ENCODE peak calls at places on chromosomes 11 and 22, in nine cellular contexts. P is Calu3, T is mesothelial cell of epicardium, Z is IMR-90, F is RWPE1, I is upper lobe of right lung, S is neural progenitor cell, B is OCI-LY7, A is GM12865. V is an unnamed sample.

GRCh38 chr11:86214710-86215109 is 29.8 kb upstream of the EED start:
- DNase-seq in P (peak), T (no peak), I (no peak), F (no peak), Z (no peak), A (peak), B (no peak), S (no peak), V (peak)

GRCh38 chr11:119100246-119100959 is 1.2 kb downstream of the DPAGT1 start:
- DNase-seq in Z (peak), A (no peak), B (no peak), S (peak), T (no peak), P (peak), I (no peak), F (no peak), V (no peak)

GRCh38 chr11:28343304-28344233 is 235.4 kb downstream of the METTL15 start:
- DNase-seq in T (no peak), P (peak), S (no peak), A (no peak), B (no peak), I (no peak), F (peak), Z (peak), V (no peak)

GRCh38 chr22:35531695-35532094 is 8.9 kb upstream of the RASD2 start:
- DNase-seq in A (no peak), B (no peak), I (no peak), F (no peak), T (no peak), S (no peak), Z (no peak), P (no peak), V (no peak)

GRCh38 chr11:117796456-117797428 is at the start of gene DSCAML1:
- DNase-seq in Z (no peak), P (no peak), F (no peak), T (no peak), S (peak), I (no peak), B (no peak), A (no peak), V (no peak)

GRCh38 chr11:118928870-118929495 is 3.3 kb upstream of the BCL9L start:
- DNase-seq in I (peak), P (peak), T (no peak), B (peak), A (no peak), F (peak), Z (peak), S (no peak), V (peak)

GRCh38 chr11:9214765-9215164 is 50.4 kb downstream of the DENND5A start:
- DNase-seq in B (no peak), I (no peak), Z (peak), F (no peak), S (peak), P (peak), T (no peak), A (no peak), V (no peak)

GRCh38 chr11:70871881-70872280 is 380.5 kb downstream of the SHANK2 start:
- DNase-seq in I (no peak), B (no peak), Z (peak), A (no peak), S (no peak), P (no peak), T (no peak), F (no peak), V (no peak)

GRCh38 chr22:40628354-40629042 is 8.0 kb downstream of the MRTFA start:
- DNase-seq in Z (peak), B (no peak), A (peak), I (peak), T (no peak), F (no peak), S (no peak), P (no peak), V (peak)

GRCh38 chr11:103736986-103737622 is 299.3 kb upstream of the DDI1 start:
- DNase-seq in A (no peak), T (no peak), P (no peak), I (no peak), B (no peak), Z (no peak), S (no peak), F (no peak), V (no peak)

GRCh38 chr22:20180640-20181039 is 29.8 kb upstream of the CCDC188 start:
- DNase-seq in A (no peak), S (no peak), B (no peak), I (no peak), Z (no peak), T (no peak), P (no peak), F (no peak), V (no peak)

GRCh38 chr11:31487848-31488247 is 21.6 kb downstream of the IMMP1L start:
- DNase-seq in T (no peak), B (peak), S (peak), Z (peak), F (no peak), P (peak), I (no peak), A (peak), V (no peak)

GRCh38 chr22:27804016-27804415 is 2.5 kb upstream of the MN1 start:
- DNase-seq in F (no peak), A (no peak), P (no peak), T (no peak), B (no peak), I (no peak), Z (no peak), S (no peak), V (no peak)

GRCh38 chr11:131977231-131977630 is 606.8 kb downstream of the NTM start:
- DNase-seq in S (peak), T (no peak), I (no peak), F (peak), B (no peak), Z (peak), P (no peak), A (no peak), V (no peak)

GRCh38 chr11:125990244-125990643 is 44.4 kb downstream of the VSIG10L2 start:
- DNase-seq in T (no peak), A (peak), Z (peak), I (no peak), B (no peak), S (no peak), P (no peak), F (no peak), V (no peak)

GRCh38 chr11:69000831-69001245 is 12.2 kb downstream of the MRGPRF start:
- DNase-seq in F (peak), S (no peak), T (no peak), Z (peak), P (peak), A (no peak), B (no peak), I (no peak), V (no peak)
- TF ChIP-seq CTCF in F (peak), S (peak), T (peak), Z (peak), P (peak), A (peak), B (peak), I (peak), V (no peak)

GRCh38 chr11:110434952-110435779 is 5.4 kb downstream of the FDX1 start:
- DNase-seq in B (peak), F (no peak), I (no peak), A (peak), Z (no peak), T (no peak), S (no peak), P (peak), V (no peak)
- TF ChIP-seq CTCF in B (peak), F (peak), I (peak), A (peak), Z (peak), T (no peak), S (peak), P (peak), V (no peak)

GRCh38 chr11:63686912-63687311 is 5.6 kb downstream of the RTN3 start:
- DNase-seq in Z (no peak), P (no peak), T (no peak), B (no peak), S (no peak), I (no peak), F (no peak), A (no peak), V (no peak)

GRCh38 chr11:63680842-63681207 is 475 bp upstream of the RTN3 start:
- DNase-seq in P (peak), T (no peak), A (peak), Z (no peak), I (no peak), B (no peak), F (peak), S (no peak), V (no peak)

GRCh38 chr11:63683133-63683991 is 2.1 kb downstream of the RTN3 start:
- DNase-seq in A (no peak), F (no peak), B (no peak), S (no peak), I (no peak), T (no peak), P (no peak), Z (peak), V (no peak)

GRCh38 chr11:63681208-63682044 is at the start of gene RTN3:
- DNase-seq in S (peak), A (peak), F (peak), I (peak), P (peak), T (peak), Z (peak), B (peak), V (peak)

DNA sequence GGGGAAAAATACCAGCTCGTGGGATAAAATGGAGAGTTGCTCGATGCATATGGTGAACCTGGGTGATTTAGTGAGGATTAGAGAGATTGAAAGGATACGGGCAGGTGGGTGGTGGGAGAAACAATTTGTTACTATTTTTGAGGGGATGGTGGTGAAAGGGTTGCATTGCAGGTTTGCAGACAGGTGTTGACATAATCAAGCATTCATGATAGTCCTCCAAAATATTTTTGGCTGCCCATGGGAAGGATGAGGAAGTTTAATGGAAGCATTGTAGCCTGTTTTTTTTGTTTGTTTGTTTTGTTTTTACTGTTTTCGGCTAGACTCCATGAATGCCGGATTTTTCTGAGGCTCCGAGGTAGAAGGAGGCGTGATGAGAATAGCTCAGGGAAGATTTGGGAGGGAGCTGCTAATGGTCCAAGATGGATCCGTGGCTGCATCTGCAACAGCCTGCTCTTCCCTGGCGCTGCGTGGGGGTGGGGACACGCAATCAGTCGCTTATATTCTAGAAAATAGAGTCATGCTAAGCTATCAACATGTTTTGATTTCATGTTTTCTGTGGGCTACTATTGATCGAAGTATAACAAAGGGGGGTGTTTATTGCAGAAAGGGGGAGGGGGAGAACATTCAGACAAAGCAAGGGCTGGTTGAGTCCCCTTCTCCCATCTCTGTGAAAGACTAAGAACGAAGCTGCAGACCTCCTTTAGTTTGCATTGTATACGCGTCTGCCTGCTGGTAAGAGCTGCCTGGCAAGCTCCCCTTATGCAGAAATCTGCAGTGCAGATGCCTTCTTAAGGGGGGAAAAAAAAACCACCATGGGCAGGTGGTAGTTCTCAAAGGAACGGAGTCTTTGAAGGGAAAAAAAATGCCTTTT is 980 bp downstream of the RTN3 start:
- DNase-seq in T (no peak), Z (no peak), S (peak), A (peak), F (peak), B (peak), I (no peak), P (peak), V (no peak)
- TF ChIP-seq CTCF in T (peak), Z (no peak), S (peak), A (peak), F (peak), B (peak), I (no peak), P (peak), V (peak)

GRCh38 chr11:116501728-116502127 is 271.1 kb downstream of the BUD13 start:
- DNase-seq in Z (no peak), A (no peak), S (no peak), B (no peak), F (no peak), P (no peak), I (no peak), T (no peak), V (no peak)

GRCh38 chr11:116498161-116498560 is 274.6 kb downstream of the BUD13 start:
- DNase-seq in A (no peak), I (no peak), P (no peak), Z (no peak), S (no peak), B (no peak), T (no peak), F (no peak), V (no peak)

GRCh38 chr11:116500833-116501622 is 271.8 kb downstream of the BUD13 start:
- DNase-seq in A (no peak), B (no peak), Z (no peak), F (no peak), S (peak), P (no peak), I (no peak), T (no peak), V (no peak)

GRCh38 chr11:116500002-116500832 is 272.6 kb downstream of the BUD13 start:
- DNase-seq in A (no peak), B (no peak), Z (no peak), F (no peak), I (no peak), P (no peak), S (no peak), T (no peak), V (no peak)

GRCh38 chr11:116499396-116500001 is 273.3 kb downstream of the BUD13 start:
- DNase-seq in Z (peak), S (peak), P (peak), T (peak), A (peak), B (peak), F (peak), I (peak), V (no peak)
- TF ChIP-seq CTCF in Z (peak), S (peak), P (peak), T (peak), A (peak), B (peak), F (peak), I (peak), V (peak)

GRCh38 chr11:26916805-26917204 is 77.1 kb upstream of the FIBIN start:
- DNase-seq in B (no peak), T (no peak), P (no peak), F (no peak), S (no peak), I (no peak), Z (no peak), A (no peak), V (no peak)

GRCh38 chr11:26909429-26910009 is 84.4 kb upstream of the FIBIN start:
- DNase-seq in I (no peak), B (no peak), P (no peak), F (no peak), T (no peak), S (no peak), A (no peak), Z (no peak), V (no peak)

GRCh38 chr11:26910192-26910591 is 83.7 kb upstream of the FIBIN start:
- DNase-seq in B (no peak), S (no peak), P (no peak), Z (no peak), I (no peak), T (no peak), F (no peak), A (no peak), V (no peak)

GRCh38 chr11:26914968-26915367 is 78.9 kb upstream of the FIBIN start:
- DNase-seq in I (no peak), B (peak), F (no peak), Z (no peak), S (no peak), P (no peak), A (peak), T (no peak), V (no peak)
- TF ChIP-seq CTCF in I (no peak), B (no peak), F (no peak), Z (no peak), S (no peak), P (no peak), A (no peak), T (no peak), V (no peak)

GRCh38 chr11:20876738-20877137 is 207.4 kb downstream of the NELL1 start:
- DNase-seq in T (no peak), P (no peak), Z (no peak), I (no peak), F (no peak), B (no peak), A (no peak), S (no peak), V (no peak)

GRCh38 chr11:20880094-20880493 is 210.7 kb downstream of the NELL1 start:
- DNase-seq in B (no peak), Z (no peak), S (no peak), P (no peak), T (no peak), I (no peak), A (no peak), F (no peak), V (no peak)

GRCh38 chr11:20873054-20873453 is 203.7 kb downstream of the NELL1 start:
- DNase-seq in F (no peak), T (no peak), B (peak), A (peak), Z (no peak), S (peak), P (no peak), I (no peak), V (no peak)

GRCh38 chr11:20874358-20874757 is 205.0 kb downstream of the NELL1 start:
- DNase-seq in A (no peak), S (no peak), I (no peak), T (no peak), P (no peak), F (no peak), Z (no peak), B (no peak), V (no peak)
- TF ChIP-seq CTCF in A (no peak), S (peak), I (no peak), T (no peak), P (no peak), F (no peak), Z (no peak), B (no peak), V (no peak)

GRCh38 chr11:61971177-61972111 is 4.0 kb upstream of the FTH1 start:
- DNase-seq in I (peak), B (peak), Z (peak), P (peak), T (peak), S (peak), A (peak), F (peak), V (peak)
- TF ChIP-seq CTCF in I (no peak), B (no peak), Z (no peak), P (no peak), T (no peak), S (no peak), A (no peak), F (no peak), V (no peak)

DNA sequence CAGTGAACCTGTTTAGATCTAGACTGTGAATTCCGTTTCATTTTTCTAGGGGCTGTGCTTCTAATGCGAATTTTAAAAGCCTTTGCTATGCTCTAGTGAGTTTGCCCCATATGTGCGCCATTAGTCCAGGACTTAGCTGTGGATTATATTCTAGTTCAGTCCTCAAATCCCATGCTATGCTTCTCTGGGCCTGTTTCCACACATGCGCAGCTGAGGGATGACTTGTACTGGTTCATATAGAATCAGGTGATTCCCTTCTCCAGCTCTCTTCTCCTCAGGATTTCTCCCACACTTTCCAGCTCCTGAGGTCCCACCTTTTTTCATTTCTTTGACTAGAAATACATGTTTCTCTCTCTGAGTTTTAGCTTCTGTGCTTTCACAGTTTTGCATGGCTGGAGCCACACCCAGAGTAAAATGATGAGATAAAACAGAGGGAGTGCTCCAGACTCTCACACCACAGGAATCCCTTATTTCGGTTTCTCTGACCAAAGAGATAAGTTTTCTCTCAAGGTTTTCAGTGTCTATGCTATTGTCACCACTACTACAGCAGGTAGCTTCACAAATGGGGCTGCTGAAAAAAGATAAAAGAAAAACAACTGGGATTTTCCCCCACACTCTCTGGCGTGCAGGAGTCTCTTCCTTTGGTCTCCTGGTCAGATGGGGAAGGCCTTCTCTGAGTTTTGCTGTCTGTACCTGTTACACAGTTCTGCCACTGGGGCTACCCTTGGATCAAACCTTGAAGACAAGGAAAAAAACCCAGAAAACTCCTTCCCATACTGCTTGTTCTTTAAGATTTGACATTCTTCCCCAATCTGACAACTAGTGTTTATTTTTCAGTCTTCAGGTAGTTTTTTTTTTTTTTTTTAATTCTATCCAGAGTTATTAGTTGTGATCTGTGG is 96.2 kb upstream of the TEAD1 start:
- DNase-seq in S (peak), F (no peak), B (no peak), T (no peak), A (peak), I (no peak), P (no peak), Z (no peak), V (no peak)
- TF ChIP-seq CTCF in S (peak), F (no peak), B (no peak), T (no peak), A (no peak), I (no peak), P (no peak), Z (no peak), V (no peak)

DNA sequence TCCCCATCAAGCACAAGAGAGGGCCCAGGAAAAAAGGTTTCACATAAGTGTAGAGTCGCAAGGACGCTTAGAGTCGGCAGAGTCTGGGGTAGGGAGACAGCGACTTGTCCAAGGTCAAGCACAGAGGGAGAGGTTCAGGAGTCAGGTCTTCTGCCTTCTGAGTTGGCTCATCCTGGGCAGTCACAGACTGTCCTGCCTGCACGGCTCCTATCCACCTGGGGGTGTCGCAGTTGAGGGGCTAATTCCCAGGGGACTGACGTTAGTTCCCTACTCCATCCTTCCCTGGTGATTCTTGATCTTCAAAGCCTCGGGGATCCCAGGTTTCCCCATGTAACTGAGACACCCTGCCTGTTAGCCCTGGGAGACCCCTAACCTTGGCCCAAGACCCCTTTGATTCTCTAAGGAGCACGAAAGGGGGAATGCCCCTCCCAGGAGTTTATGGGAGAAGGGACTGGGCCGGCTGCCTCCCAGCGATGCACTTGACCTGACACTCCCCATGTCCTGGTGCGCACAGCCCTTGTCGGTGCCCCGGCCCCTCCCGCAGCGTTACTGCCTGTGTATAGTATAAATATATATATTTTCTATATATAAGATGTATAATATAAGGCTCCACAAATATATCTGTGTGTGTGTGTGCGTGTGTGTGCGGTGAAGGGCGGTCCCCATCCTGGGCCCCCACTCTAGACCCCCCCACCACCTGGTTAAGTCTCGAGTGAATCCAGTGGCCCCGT is 14.7 kb upstream of the TAB1 start:
- DNase-seq in I (no peak), S (peak), P (peak), T (no peak), F (no peak), A (peak), B (peak), Z (peak), V (no peak)
- TF ChIP-seq CTCF in I (no peak), S (peak), P (peak), T (no peak), F (no peak), A (peak), B (peak), Z (peak), V (no peak)